ENCODE peak calls at places on chromosomes 2 and 18, in eight cellular contexts. J, V, S, B, E, Y, F and X are unnamed samples.

GRCh38 chr2:197255550-197255949 is 55.0 kb downstream of the ANKRD44 start:
- DNase-seq in J (peak), V (peak), S (peak), B (no peak), E (no peak), Y (peak), F (peak), X (no peak)

GRCh38 chr2:17518212-17519154 is at the start of gene RAD51AP2:
- DNase-seq in J (no peak), V (peak), S (peak), B (no peak), E (peak), Y (peak), F (peak), X (peak)

GRCh38 chr18:28511421-28511821 is 334.5 kb upstream of the CDH2 start:
- DNase-seq in J (no peak), V (no peak), S (no peak), B (no peak), E (no peak), Y (no peak), F (no peak), X (no peak)

GRCh38 chr2:170123593-170123992 is 54.4 kb upstream of the MYO3B start:
- DNase-seq in J (no peak), V (no peak), S (no peak), B (no peak), E (no peak), Y (no peak), F (no peak), X (no peak)

GRCh38 chr2:216554755-216555154 is 56.1 kb downstream of the RPL37A start:
- DNase-seq in J (no peak), V (no peak), S (no peak), B (peak), E (no peak), Y (no peak), F (no peak), X (no peak)

GRCh38 chr2:103161456-103162289 is 399.8 kb downstream of the TMEM182 start:
- DNase-seq in J (no peak), V (peak), S (peak), B (peak), E (peak), Y (no peak), F (peak), X (peak)

GRCh38 chr2:192035731-192036442 is 158.8 kb downstream of the TMEFF2 start:
- DNase-seq in J (no peak), V (no peak), S (peak), B (no peak), E (no peak), Y (no peak), F (no peak), X (no peak)

GRCh38 chr2:44572196-44572900 is 210.6 kb downstream of the CAMKMT start:
- DNase-seq in J (no peak), V (no peak), S (peak), B (no peak), E (no peak), Y (no peak), F (no peak), X (peak)

GRCh38 chr2:137947714-137948336 is 16.4 kb upstream of the HNMT start:
- DNase-seq in J (no peak), V (peak), S (peak), B (peak), E (peak), Y (peak), F (peak), X (peak)

GRCh38 chr2:78734221-78734620 is 291.3 kb upstream of the REG3G start:
- DNase-seq in J (no peak), V (no peak), S (no peak), B (no peak), E (no peak), Y (no peak), F (no peak), X (no peak)

GRCh38 chr18:23912356-23912755 is 102.2 kb upstream of the TTC39C start:
- DNase-seq in J (no peak), V (no peak), S (peak), B (no peak), E (peak), Y (no peak), F (no peak), X (no peak)

GRCh38 chr2:11430729-11431128 is 35.2 kb downstream of the E2F6 start:
- DNase-seq in J (no peak), V (no peak), S (no peak), B (no peak), E (no peak), Y (no peak), F (no peak), X (no peak)

GRCh38 chr18:26470011-26470637 is 78.2 kb downstream of the KCTD1 start:
- DNase-seq in J (no peak), V (no peak), S (no peak), B (peak), E (peak), Y (no peak), F (no peak), X (peak)

GRCh38 chr2:32824415-32824814 is 122.3 kb upstream of the LTBP1 start:
- DNase-seq in J (no peak), V (no peak), S (no peak), B (no peak), E (no peak), Y (no peak), F (no peak), X (no peak)

GRCh38 chr2:27448381-27448780 is 6.2 kb downstream of the KRTCAP3 start:
- DNase-seq in J (no peak), V (no peak), S (no peak), B (no peak), E (no peak), Y (no peak), F (no peak), X (no peak)

GRCh38 chr2:241842620-241843211 is 16.0 kb downstream of the PDCD1 start:
- DNase-seq in J (no peak), V (peak), S (no peak), B (no peak), E (no peak), Y (peak), F (peak), X (no peak)

GRCh38 chr2:43081131-43081745 is 145.2 kb downstream of the ZFP36L2 start:
- DNase-seq in J (no peak), V (no peak), S (no peak), B (no peak), E (no peak), Y (no peak), F (peak), X (no peak)

GRCh38 chr2:15983496-15983895 is 43.1 kb downstream of the MYCN start:
- DNase-seq in J (no peak), V (no peak), S (no peak), B (no peak), E (no peak), Y (no peak), F (no peak), X (no peak)

GRCh38 chr2:40123321-40123720 is 328.6 kb downstream of the SLC8A1 start:
- DNase-seq in J (no peak), V (no peak), S (no peak), B (no peak), E (no peak), Y (no peak), F (no peak), X (no peak)

GRCh38 chr2:11677146-11678055 is 7.4 kb upstream of the NTSR2 start:
- DNase-seq in J (no peak), V (peak), S (no peak), B (no peak), E (no peak), Y (peak), F (peak), X (no peak)

GRCh38 chr2:2166844-2167243 is 164.2 kb downstream of the MYT1L start:
- DNase-seq in J (no peak), V (no peak), S (no peak), B (no peak), E (no peak), Y (no peak), F (no peak), X (peak)

GRCh38 chr2:80299672-80300071 is 4.9 kb downstream of the LRRTM1 start:
- DNase-seq in J (no peak), V (no peak), S (no peak), B (no peak), E (no peak), Y (no peak), F (no peak), X (no peak)

GRCh38 chr2:187842978-187843847 is 289.0 kb upstream of the TFPI start:
- DNase-seq in J (no peak), V (no peak), S (peak), B (peak), E (peak), Y (no peak), F (peak), X (peak)

GRCh38 chr2:219737270-219737691 is 109.9 kb downstream of the SLC4A3 start:
- DNase-seq in J (no peak), V (no peak), S (peak), B (no peak), E (no peak), Y (no peak), F (peak), X (peak)

GRCh38 chr18:50356036-50356945 is 18.6 kb upstream of the SKA1 start:
- DNase-seq in J (no peak), V (no peak), S (peak), B (no peak), E (no peak), Y (no peak), F (no peak), X (no peak)

GRCh38 chr18:7856733-7857132 is 289.6 kb downstream of the PTPRM start:
- DNase-seq in J (no peak), V (no peak), S (peak), B (no peak), E (no peak), Y (no peak), F (no peak), X (no peak)

GRCh38 chr2:150911766-150912280 is 349.8 kb downstream of the RBM43 start:
- DNase-seq in J (no peak), V (peak), S (peak), B (no peak), E (no peak), Y (peak), F (peak), X (no peak)

GRCh38 chr2:217338306-217338916 is 478.5 kb upstream of the TNP1 start:
- DNase-seq in J (no peak), V (no peak), S (no peak), B (no peak), E (no peak), Y (no peak), F (no peak), X (no peak)

GRCh38 chr2:88831792-88832248 is 140.3 kb downstream of the RPIA start:
- DNase-seq in J (no peak), V (peak), S (peak), B (no peak), E (no peak), Y (peak), F (peak), X (peak)

GRCh38 chr2:46170611-46171385 is 126.4 kb upstream of the EPAS1 start:
- DNase-seq in J (no peak), V (no peak), S (no peak), B (no peak), E (no peak), Y (no peak), F (no peak), X (no peak)

GRCh38 chr2:191646612-191646902 is 31.4 kb upstream of the NABP1 start:
- DNase-seq in J (no peak), V (no peak), S (no peak), B (no peak), E (no peak), Y (no peak), F (no peak), X (peak)

GRCh38 chr2:13332060-13332459 is 615.3 kb downstream of the TRIB2 start:
- DNase-seq in J (no peak), V (no peak), S (no peak), B (no peak), E (no peak), Y (no peak), F (no peak), X (no peak)

GRCh38 chr2:175844169-175844568 is 157.9 kb downstream of the LNPK start:
- DNase-seq in J (no peak), V (no peak), S (peak), B (no peak), E (no peak), Y (no peak), F (no peak), X (no peak)

GRCh38 chr2:223020971-223021675 is 30.9 kb upstream of the KCNE4 start:
- DNase-seq in J (no peak), V (no peak), S (no peak), B (no peak), E (no peak), Y (no peak), F (no peak), X (no peak)

GRCh38 chr2:85409719-85410583 is at the start of gene CAPG:
- DNase-seq in J (no peak), V (peak), S (no peak), B (no peak), E (no peak), Y (peak), F (peak), X (no peak)

GRCh38 chr2:176388886-176389285 is 119.6 kb downstream of the MTX2 start:
- DNase-seq in J (no peak), V (no peak), S (peak), B (no peak), E (no peak), Y (no peak), F (no peak), X (no peak)